ENCODE peak calls at places on chromosomes 6 and 20, in four cellular contexts. P, C, I and M are unnamed samples.
A peak's percentile ranks its signal among the peaks of the same experiment; 100 is the strongest.

GRCh38 chr20:47440857-47441773 is 60.6 kb upstream of the NCOA3 start:
- DNase-seq in P (peak; percentile 96), C (no peak), I (no peak), M (no peak)

GRCh38 chr6:20542927-20543602 is 8.8 kb downstream of the CDKAL1 start:
- DNase-seq in C (peak; percentile 97), P (peak; percentile 81), I (no peak), M (no peak)

GRCh38 chr20:37994512-37994911 is 38.7 kb downstream of the TTI1 start:
- DNase-seq in C (no peak), I (no peak), P (no peak), M (no peak)

GRCh38 chr20:30168025-30168799 is 1089.3 kb upstream of the DEFB115 start:
- DNase-seq in I (no peak), C (no peak), P (no peak), M (no peak)

GRCh38 chr20:15889073-15889923 is 684.0 kb downstream of the KIF16B start:
- DNase-seq in P (no peak), I (no peak), C (peak; percentile 96), M (peak; percentile 65)

GRCh38 chr6:13486679-13487121 is 700 bp downstream of the GFOD1 start:
- DNase-seq in P (peak; percentile 65), C (no peak), I (peak; percentile 26), M (peak; percentile 6)

GRCh38 chr20:62507991-62508640 is 32.3 kb upstream of the GATA5 start:
- DNase-seq in I (no peak), P (no peak), C (no peak), M (no peak)

GRCh38 chr6:69756357-69756756 is 40.5 kb downstream of the LMBRD1 start:
- DNase-seq in P (no peak), C (no peak), I (no peak), M (no peak)

GRCh38 chr6:145540741-145541140 is 194.6 kb downstream of the EPM2A start:
- DNase-seq in C (no peak), I (no peak), P (no peak), M (no peak)

GRCh38 chr6:26246057-26246456 is 118.9 kb upstream of the BTN3A2 start:
- DNase-seq in C (no peak), I (no peak), P (no peak), M (no peak)

GRCh38 chr6:160328447-160328846 is 19.7 kb upstream of the SLC22A3 start:
- DNase-seq in I (no peak), P (no peak), C (no peak), M (no peak)

GRCh38 chr20:46720776-46721425 is 11.5 kb downstream of the SLC2A10 start:
- DNase-seq in I (no peak), P (no peak), C (no peak), M (no peak)

GRCh38 chr6:73134588-73134987 is 90.7 kb downstream of the KHDC1L start:
- DNase-seq in P (no peak), I (no peak), C (no peak), M (no peak)

GRCh38 chr20:35269055-35269781 is 8.7 kb downstream of the MMP24OS start:
- DNase-seq in I (peak; percentile 23), P (peak; percentile 53), C (peak; percentile 35), M (peak; percentile 27)

GRCh38 chr6:142697912-142698311 is 247.1 kb downstream of the HIVEP2 start:
- DNase-seq in P (no peak), I (no peak), C (no peak), M (no peak)